ENCODE peak calls at places on chromosomes 12 and 14, in ten cellular contexts. One of them, this sample, is unnamed.

GRCh38 chr14:28768549-28768870 is 1.9 kb downstream of the FOXG1 start:
- DNase-seq in MCF 10A: no peak
- DNase-seq in endothelial cell of umbilical vein: no peak
- DNase-seq in HCT116: no peak
- DNase-seq in transverse colon: no peak
- DNase-seq in EL: no peak
- DNase-seq in psoas muscle: no peak
- DNase-seq in ELR: no peak
- DNase-seq in HuH-7.5: no peak
- DNase-seq in stimulated activated CD4-positive, alpha-beta T cell treated with anti-CD3 and anti-CD28 coated beads, Interleukin-2, amount 100 ng/mL, for 4 hours: no peak
- DNase-seq in this sample: no peak

GRCh38 chr14:101514136-101514535 is 47.2 kb upstream of the DIO3 start:
- DNase-seq in MCF 10A: no peak
- DNase-seq in endothelial cell of umbilical vein: no peak
- DNase-seq in HCT116: no peak
- DNase-seq in transverse colon: no peak
- DNase-seq in EL: no peak
- DNase-seq in psoas muscle: no peak
- DNase-seq in ELR: no peak
- DNase-seq in HuH-7.5: no peak
- DNase-seq in stimulated activated CD4-positive, alpha-beta T cell treated with anti-CD3 and anti-CD28 coated beads, Interleukin-2, amount 100 ng/mL, for 4 hours: no peak
- DNase-seq in this sample: no peak

GRCh38 chr12:49692851-49693250 is 14.4 kb downstream of the FMNL3 start:
- DNase-seq in MCF 10A: no peak
- DNase-seq in endothelial cell of umbilical vein: no peak
- DNase-seq in HCT116: no peak
- DNase-seq in transverse colon: no peak
- DNase-seq in EL: no peak
- DNase-seq in psoas muscle: no peak
- DNase-seq in ELR: no peak
- DNase-seq in HuH-7.5: no peak
- DNase-seq in stimulated activated CD4-positive, alpha-beta T cell treated with anti-CD3 and anti-CD28 coated beads, Interleukin-2, amount 100 ng/mL, for 4 hours: no peak
- DNase-seq in this sample: no peak

GRCh38 chr12:52992699-52993557 is 13.3 kb upstream of the EIF4B start:
- DNase-seq in MCF 10A: peak
- DNase-seq in endothelial cell of umbilical vein: no peak
- DNase-seq in HCT116: peak
- DNase-seq in transverse colon: peak
- DNase-seq in EL: peak
- DNase-seq in psoas muscle: no peak
- DNase-seq in ELR: peak
- DNase-seq in HuH-7.5: no peak
- DNase-seq in stimulated activated CD4-positive, alpha-beta T cell treated with anti-CD3 and anti-CD28 coated beads, Interleukin-2, amount 100 ng/mL, for 4 hours: no peak
- DNase-seq in this sample: no peak

GRCh38 chr12:118189761-118190181 is 53.8 kb downstream of the PEBP1 start:
- DNase-seq in MCF 10A: no peak
- DNase-seq in endothelial cell of umbilical vein: peak
- DNase-seq in HCT116: no peak
- DNase-seq in transverse colon: no peak
- DNase-seq in EL: peak
- DNase-seq in psoas muscle: no peak
- DNase-seq in ELR: peak
- DNase-seq in HuH-7.5: no peak
- DNase-seq in stimulated activated CD4-positive, alpha-beta T cell treated with anti-CD3 and anti-CD28 coated beads, Interleukin-2, amount 100 ng/mL, for 4 hours: no peak
- DNase-seq in this sample: no peak

GRCh38 chr14:84871734-84872133 is 658.2 kb upstream of the FLRT2 start:
- DNase-seq in MCF 10A: no peak
- DNase-seq in endothelial cell of umbilical vein: no peak
- DNase-seq in HCT116: no peak
- DNase-seq in transverse colon: no peak
- DNase-seq in EL: no peak
- DNase-seq in psoas muscle: no peak
- DNase-seq in ELR: no peak
- DNase-seq in HuH-7.5: no peak
- DNase-seq in stimulated activated CD4-positive, alpha-beta T cell treated with anti-CD3 and anti-CD28 coated beads, Interleukin-2, amount 100 ng/mL, for 4 hours: no peak
- DNase-seq in this sample: no peak

GRCh38 chr12:58528266-58528665 is 392.0 kb downstream of the LRIG3 start:
- DNase-seq in MCF 10A: no peak
- DNase-seq in endothelial cell of umbilical vein: no peak
- DNase-seq in HCT116: no peak
- DNase-seq in transverse colon: no peak
- DNase-seq in EL: peak
- DNase-seq in psoas muscle: no peak
- DNase-seq in ELR: no peak
- DNase-seq in HuH-7.5: no peak
- DNase-seq in stimulated activated CD4-positive, alpha-beta T cell treated with anti-CD3 and anti-CD28 coated beads, Interleukin-2, amount 100 ng/mL, for 4 hours: no peak
- DNase-seq in this sample: no peak

GRCh38 chr12:124695861-124696260 is 128.4 kb upstream of the NCOR2 start:
- DNase-seq in MCF 10A: no peak
- DNase-seq in endothelial cell of umbilical vein: no peak
- DNase-seq in HCT116: no peak
- DNase-seq in transverse colon: no peak
- DNase-seq in EL: no peak
- DNase-seq in psoas muscle: no peak
- DNase-seq in ELR: no peak
- DNase-seq in HuH-7.5: no peak
- DNase-seq in stimulated activated CD4-positive, alpha-beta T cell treated with anti-CD3 and anti-CD28 coated beads, Interleukin-2, amount 100 ng/mL, for 4 hours: no peak
- DNase-seq in this sample: no peak

GRCh38 chr12:64729909-64730584 is 29.2 kb downstream of the GNS start:
- DNase-seq in MCF 10A: no peak
- DNase-seq in endothelial cell of umbilical vein: peak
- DNase-seq in HCT116: no peak
- DNase-seq in transverse colon: no peak
- DNase-seq in EL: no peak
- DNase-seq in psoas muscle: no peak
- DNase-seq in ELR: no peak
- DNase-seq in HuH-7.5: no peak
- DNase-seq in stimulated activated CD4-positive, alpha-beta T cell treated with anti-CD3 and anti-CD28 coated beads, Interleukin-2, amount 100 ng/mL, for 4 hours: no peak
- DNase-seq in this sample: no peak

GRCh38 chr12:53071591-53072551 is 7.3 kb downstream of the SPRYD3 start:
- DNase-seq in MCF 10A: no peak
- DNase-seq in endothelial cell of umbilical vein: peak
- DNase-seq in HCT116: no peak
- DNase-seq in transverse colon: peak
- DNase-seq in EL: no peak
- DNase-seq in psoas muscle: peak
- DNase-seq in ELR: no peak
- DNase-seq in HuH-7.5: no peak
- DNase-seq in stimulated activated CD4-positive, alpha-beta T cell treated with anti-CD3 and anti-CD28 coated beads, Interleukin-2, amount 100 ng/mL, for 4 hours: no peak
- DNase-seq in this sample: no peak